ENCODE peak calls at places on chromosomes 13 and 19, in six cellular contexts. One of them, this sample, is unnamed.

GRCh38 chr13:73259061-73259908 is 200.5 kb downstream of the KLF5 start:
- DNase-seq in thoracic aorta: no peak
- DNase-seq in tibial artery: no peak
- DNase-seq in CD4-positive, alpha-beta T cell: no peak
- DNase-seq in heart left ventricle: no peak
- DNase-seq in T-helper 17 cell: no peak
- DNase-seq in this sample: no peak

GRCh38 chr13:111857846-111858560 is 208.9 kb upstream of the SOX1 start:
- DNase-seq in thoracic aorta: no peak
- DNase-seq in tibial artery: no peak
- DNase-seq in CD4-positive, alpha-beta T cell: no peak
- DNase-seq in heart left ventricle: no peak
- DNase-seq in T-helper 17 cell: no peak
- DNase-seq in this sample: no peak

GRCh38 chr13:23750383-23751121 is 138.6 kb downstream of the MIPEP start:
- DNase-seq in thoracic aorta: no peak
- DNase-seq in tibial artery: no peak
- DNase-seq in CD4-positive, alpha-beta T cell: no peak
- DNase-seq in heart left ventricle: no peak
- DNase-seq in T-helper 17 cell: no peak
- DNase-seq in this sample: no peak

GRCh38 chr19:9913237-9914000 is 22.9 kb downstream of the OLFM2 start:
- DNase-seq in thoracic aorta: no peak
- DNase-seq in tibial artery: no peak
- DNase-seq in CD4-positive, alpha-beta T cell: no peak
- DNase-seq in heart left ventricle: no peak
- DNase-seq in T-helper 17 cell: no peak
- DNase-seq in this sample: no peak

GRCh38 chr13:31046711-31047279 is 114.3 kb downstream of the TEX26 start:
- DNase-seq in thoracic aorta: no peak
- DNase-seq in tibial artery: no peak
- DNase-seq in CD4-positive, alpha-beta T cell: no peak
- DNase-seq in heart left ventricle: peak; percentile 11
- DNase-seq in T-helper 17 cell: no peak
- DNase-seq in this sample: peak; percentile 64

GRCh38 chr13:53520132-53520531 is 491.5 kb downstream of the OLFM4 start:
- DNase-seq in thoracic aorta: no peak
- DNase-seq in tibial artery: no peak
- DNase-seq in CD4-positive, alpha-beta T cell: no peak
- DNase-seq in heart left ventricle: no peak
- DNase-seq in T-helper 17 cell: no peak
- DNase-seq in this sample: no peak

GRCh38 chr13:37139356-37139755 is 33.9 kb upstream of the CSNK1A1L start:
- DNase-seq in thoracic aorta: no peak
- DNase-seq in tibial artery: no peak
- DNase-seq in CD4-positive, alpha-beta T cell: no peak
- DNase-seq in heart left ventricle: no peak
- DNase-seq in T-helper 17 cell: no peak
- DNase-seq in this sample: no peak

GRCh38 chr19:42555801-42556200 is 27.5 kb upstream of the CEACAM1 start:
- DNase-seq in thoracic aorta: no peak
- DNase-seq in tibial artery: no peak
- DNase-seq in CD4-positive, alpha-beta T cell: no peak
- DNase-seq in heart left ventricle: no peak
- DNase-seq in T-helper 17 cell: no peak
- DNase-seq in this sample: no peak

GRCh38 chr13:73200432-73200831 is 141.6 kb downstream of the KLF5 start:
- DNase-seq in thoracic aorta: no peak
- DNase-seq in tibial artery: no peak
- DNase-seq in CD4-positive, alpha-beta T cell: no peak
- DNase-seq in heart left ventricle: no peak
- DNase-seq in T-helper 17 cell: no peak
- DNase-seq in this sample: no peak

GRCh38 chr13:42747399-42747873 is 33.9 kb upstream of the FAM216B start:
- DNase-seq in thoracic aorta: no peak
- DNase-seq in tibial artery: no peak
- DNase-seq in CD4-positive, alpha-beta T cell: no peak
- DNase-seq in heart left ventricle: no peak
- DNase-seq in T-helper 17 cell: no peak
- DNase-seq in this sample: peak; percentile 48

GRCh38 chr19:18789883-18790565 is 1.1 kb downstream of the COMP start:
- DNase-seq in thoracic aorta: no peak
- DNase-seq in tibial artery: peak; percentile 81
- DNase-seq in CD4-positive, alpha-beta T cell: peak; percentile 18
- DNase-seq in heart left ventricle: no peak
- DNase-seq in T-helper 17 cell: no peak
- DNase-seq in this sample: peak; percentile 24

GRCh38 chr13:55439450-55439849 is 1701.3 kb upstream of the PRR20A start:
- DNase-seq in thoracic aorta: no peak
- DNase-seq in tibial artery: no peak
- DNase-seq in CD4-positive, alpha-beta T cell: no peak
- DNase-seq in heart left ventricle: no peak
- DNase-seq in T-helper 17 cell: no peak
- DNase-seq in this sample: no peak

GRCh38 chr19:42469311-42470239 is 26.8 kb upstream of the CXCL17 start:
- DNase-seq in thoracic aorta: no peak
- DNase-seq in tibial artery: no peak
- DNase-seq in CD4-positive, alpha-beta T cell: no peak
- DNase-seq in heart left ventricle: no peak
- DNase-seq in T-helper 17 cell: no peak
- DNase-seq in this sample: no peak

GRCh38 chr13:36880961-36881360 is 39.1 kb downstream of the SMAD9 start:
- DNase-seq in thoracic aorta: no peak
- DNase-seq in tibial artery: no peak
- DNase-seq in CD4-positive, alpha-beta T cell: no peak
- DNase-seq in heart left ventricle: no peak
- DNase-seq in T-helper 17 cell: no peak
- DNase-seq in this sample: no peak

GRCh38 chr13:34013061-34013460 is 195.1 kb downstream of the RFC3 start:
- DNase-seq in thoracic aorta: no peak
- DNase-seq in tibial artery: no peak
- DNase-seq in CD4-positive, alpha-beta T cell: no peak
- DNase-seq in heart left ventricle: no peak
- DNase-seq in T-helper 17 cell: no peak
- DNase-seq in this sample: no peak

GRCh38 chr19:33794578-33795369 is 1.9 kb upstream of the KCTD15 start:
- DNase-seq in thoracic aorta: no peak
- DNase-seq in tibial artery: no peak
- DNase-seq in CD4-positive, alpha-beta T cell: no peak
- DNase-seq in heart left ventricle: no peak
- DNase-seq in T-helper 17 cell: no peak
- DNase-seq in this sample: no peak

GRCh38 chr13:40480012-40480914 is 186.2 kb downstream of the FOXO1 start:
- DNase-seq in thoracic aorta: no peak
- DNase-seq in tibial artery: no peak
- DNase-seq in CD4-positive, alpha-beta T cell: no peak
- DNase-seq in heart left ventricle: no peak
- DNase-seq in T-helper 17 cell: no peak
- DNase-seq in this sample: no peak

GRCh38 chr19:6590458-6591319 is at the start of gene CD70:
- DNase-seq in thoracic aorta: no peak
- DNase-seq in tibial artery: no peak
- DNase-seq in CD4-positive, alpha-beta T cell: no peak
- DNase-seq in heart left ventricle: no peak
- DNase-seq in T-helper 17 cell: peak; percentile 38
- DNase-seq in this sample: peak; percentile 50

GRCh38 chr13:83853771-83854170 is 28.5 kb downstream of the SLITRK1 start:
- DNase-seq in thoracic aorta: no peak
- DNase-seq in tibial artery: no peak
- DNase-seq in CD4-positive, alpha-beta T cell: no peak
- DNase-seq in heart left ventricle: no peak
- DNase-seq in T-helper 17 cell: no peak
- DNase-seq in this sample: no peak

GRCh38 chr19:14479985-14480694 is 5.0 kb upstream of the PTGER1 start:
- DNase-seq in thoracic aorta: no peak
- DNase-seq in tibial artery: no peak
- DNase-seq in CD4-positive, alpha-beta T cell: peak; percentile 60
- DNase-seq in heart left ventricle: no peak
- DNase-seq in T-helper 17 cell: peak; percentile 51
- DNase-seq in this sample: peak; percentile 79

GRCh38 chr19:42203700-42204099 is 13.8 kb downstream of the DEDD2 start:
- DNase-seq in thoracic aorta: no peak
- DNase-seq in tibial artery: no peak
- DNase-seq in CD4-positive, alpha-beta T cell: no peak
- DNase-seq in heart left ventricle: no peak
- DNase-seq in T-helper 17 cell: no peak
- DNase-seq in this sample: no peak

GRCh38 chr19:17450264-17451075 is 2.0 kb upstream of the TMEM221 start:
- DNase-seq in thoracic aorta: no peak
- DNase-seq in tibial artery: no peak
- DNase-seq in CD4-positive, alpha-beta T cell: no peak
- DNase-seq in heart left ventricle: no peak
- DNase-seq in T-helper 17 cell: no peak
- DNase-seq in this sample: no peak

GRCh38 chr13:61423879-61424278 is 8.2 kb upstream of the PCDH20 start:
- DNase-seq in thoracic aorta: no peak
- DNase-seq in tibial artery: no peak
- DNase-seq in CD4-positive, alpha-beta T cell: no peak
- DNase-seq in heart left ventricle: no peak
- DNase-seq in T-helper 17 cell: no peak
- DNase-seq in this sample: no peak

GRCh38 chr13:43005460-43006236 is 13.6 kb upstream of the EPSTI1 start:
- DNase-seq in thoracic aorta: no peak
- DNase-seq in tibial artery: no peak
- DNase-seq in CD4-positive, alpha-beta T cell: no peak
- DNase-seq in heart left ventricle: no peak
- DNase-seq in T-helper 17 cell: no peak
- DNase-seq in this sample: no peak

GRCh38 chr13:112793545-112794445 is 104.0 kb downstream of the ATP11A start:
- DNase-seq in thoracic aorta: no peak
- DNase-seq in tibial artery: no peak
- DNase-seq in CD4-positive, alpha-beta T cell: no peak
- DNase-seq in heart left ventricle: no peak
- DNase-seq in T-helper 17 cell: no peak
- DNase-seq in this sample: peak; percentile 41

GRCh38 chr13:34459856-34460255 is 482.2 kb upstream of the NBEA start:
- DNase-seq in thoracic aorta: no peak
- DNase-seq in tibial artery: no peak
- DNase-seq in CD4-positive, alpha-beta T cell: no peak
- DNase-seq in heart left ventricle: no peak
- DNase-seq in T-helper 17 cell: no peak
- DNase-seq in this sample: no peak

DNA sequence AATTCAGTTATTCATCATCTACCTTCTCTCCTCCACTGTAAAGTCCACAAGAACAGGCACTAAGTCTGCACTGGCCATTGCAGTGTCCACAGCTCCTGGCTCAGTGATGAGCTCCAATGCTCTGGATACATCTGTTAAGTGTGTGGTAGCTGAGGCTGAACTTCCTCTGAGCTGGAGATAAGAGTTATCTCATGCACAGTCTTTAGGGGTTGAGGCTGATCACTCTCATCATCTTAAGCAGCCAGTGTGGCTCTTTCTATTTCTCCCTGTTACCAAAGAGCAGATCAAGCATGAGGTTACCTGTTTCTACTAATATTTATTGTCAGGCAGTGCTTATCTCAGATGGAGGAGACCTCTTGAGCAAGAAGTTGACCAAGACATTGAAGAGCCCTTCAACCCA is 6.6 kb upstream of the OR10H2 start:
- DNase-seq in thoracic aorta: no peak
- DNase-seq in tibial artery: no peak
- DNase-seq in CD4-positive, alpha-beta T cell: no peak
- DNase-seq in heart left ventricle: no peak
- DNase-seq in T-helper 17 cell: no peak
- DNase-seq in this sample: no peak
- H3K9me3 ChIP-seq in thoracic aorta: no peaks in the 10 kb centered on the region
- H3K9me3 ChIP-seq in tibial artery: no peaks in the 10 kb centered on the region
- H3K9me3 ChIP-seq in CD4-positive, alpha-beta T cell: no peaks in the 10 kb centered on the region
- H3K9me3 ChIP-seq in heart left ventricle: no peaks in the 10 kb centered on the region
- H3K9me3 ChIP-seq in T-helper 17 cell: no peaks in the 10 kb centered on the region
- H3K9me3 ChIP-seq in this sample: no peaks in the 10 kb centered on the region

GRCh38 chr19:44430956-44431355 is 17.3 kb downstream of the ZNF229 start:
- DNase-seq in thoracic aorta: no peak
- DNase-seq in tibial artery: no peak
- DNase-seq in CD4-positive, alpha-beta T cell: no peak
- DNase-seq in heart left ventricle: no peak
- DNase-seq in T-helper 17 cell: no peak
- DNase-seq in this sample: no peak
- H3K9me3 ChIP-seq in thoracic aorta: peaks cover 89% of the 10 kb centered on the region
- H3K9me3 ChIP-seq in tibial artery: peaks cover 20% of the 10 kb centered on the region
- H3K9me3 ChIP-seq in CD4-positive, alpha-beta T cell: peaks cover 90% of the 10 kb centered on the region
- H3K9me3 ChIP-seq in heart left ventricle: peaks cover 7% of the 10 kb centered on the region
- H3K9me3 ChIP-seq in T-helper 17 cell: peaks cover 10% of the 10 kb centered on the region
- H3K9me3 ChIP-seq in this sample: peaks cover 12% of the 10 kb centered on the region

DNA sequence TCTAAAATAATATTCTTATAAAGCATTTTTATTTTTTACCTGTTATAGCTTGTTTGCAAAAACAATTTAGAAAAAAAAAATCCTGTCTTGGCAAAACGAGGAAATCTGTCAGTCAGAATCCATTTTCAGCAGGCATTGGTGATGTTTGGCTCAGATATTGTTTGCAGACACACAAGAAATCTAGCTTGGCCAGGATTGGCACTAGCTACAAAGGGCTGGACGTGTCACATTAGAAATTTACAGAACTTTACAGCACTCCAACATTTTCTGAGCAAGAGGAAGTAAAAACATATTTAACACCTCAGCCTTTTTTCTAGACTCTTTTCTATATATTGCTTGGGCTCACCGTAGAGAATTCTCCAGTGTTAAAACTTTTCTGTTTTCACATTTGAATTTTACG is 9.9 kb downstream of the ZNF91 start:
- DNase-seq in thoracic aorta: no peak
- DNase-seq in tibial artery: no peak
- DNase-seq in CD4-positive, alpha-beta T cell: no peak
- DNase-seq in heart left ventricle: no peak
- DNase-seq in T-helper 17 cell: no peak
- DNase-seq in this sample: no peak
- H3K9me3 ChIP-seq in thoracic aorta: peaks cover 48% of the 10 kb centered on the region
- H3K9me3 ChIP-seq in tibial artery: no peaks in the 10 kb centered on the region
- H3K9me3 ChIP-seq in CD4-positive, alpha-beta T cell: peaks cover 75% of the 10 kb centered on the region
- H3K9me3 ChIP-seq in heart left ventricle: no peaks in the 10 kb centered on the region
- H3K9me3 ChIP-seq in T-helper 17 cell: peaks cover 27% of the 10 kb centered on the region
- H3K9me3 ChIP-seq in this sample: peaks cover 41% of the 10 kb centered on the region

DNA sequence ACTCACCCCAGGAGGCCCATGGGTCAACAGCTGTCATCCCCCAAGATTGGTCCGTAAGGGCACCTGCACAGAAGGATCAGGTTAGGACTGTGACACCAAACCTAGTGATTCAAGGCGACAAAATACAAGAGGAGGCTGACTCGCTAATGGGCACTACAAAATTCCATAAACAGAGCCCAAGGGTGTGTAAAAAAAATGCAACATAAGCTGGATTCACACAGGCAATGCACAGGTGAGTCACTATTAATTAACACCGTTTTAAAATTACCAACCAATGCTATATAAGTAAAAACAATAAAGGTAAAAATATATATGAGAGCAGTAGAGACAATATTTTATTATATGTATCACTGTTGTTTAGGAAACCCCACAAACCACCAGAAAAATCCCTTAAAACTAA is 1.9 kb downstream of the ZNF606 start:
- DNase-seq in thoracic aorta: no peak
- DNase-seq in tibial artery: no peak
- DNase-seq in CD4-positive, alpha-beta T cell: no peak
- DNase-seq in heart left ventricle: no peak
- DNase-seq in T-helper 17 cell: no peak
- DNase-seq in this sample: no peak
- H3K9me3 ChIP-seq in thoracic aorta: peaks cover 41% of the 10 kb centered on the region
- H3K9me3 ChIP-seq in tibial artery: no peaks in the 10 kb centered on the region
- H3K9me3 ChIP-seq in CD4-positive, alpha-beta T cell: peaks cover 35% of the 10 kb centered on the region
- H3K9me3 ChIP-seq in heart left ventricle: peaks cover 3% of the 10 kb centered on the region
- H3K9me3 ChIP-seq in T-helper 17 cell: peaks cover 22% of the 10 kb centered on the region
- H3K9me3 ChIP-seq in this sample: no peaks in the 10 kb centered on the region

GRCh38 chr19:4889034-4889825 is 13.5 kb downstream of the ARRDC5 start:
- DNase-seq in thoracic aorta: no peak
- DNase-seq in tibial artery: no peak
- DNase-seq in CD4-positive, alpha-beta T cell: no peak
- DNase-seq in heart left ventricle: no peak
- DNase-seq in T-helper 17 cell: no peak
- DNase-seq in this sample: no peak
- H3K9me3 ChIP-seq in thoracic aorta: no peaks in the 10 kb centered on the region
- H3K9me3 ChIP-seq in tibial artery: no peaks in the 10 kb centered on the region
- H3K9me3 ChIP-seq in CD4-positive, alpha-beta T cell: no peaks in the 10 kb centered on the region
- H3K9me3 ChIP-seq in heart left ventricle: no peaks in the 10 kb centered on the region
- H3K9me3 ChIP-seq in T-helper 17 cell: no peaks in the 10 kb centered on the region
- H3K9me3 ChIP-seq in this sample: no peaks in the 10 kb centered on the region

This sample was measured in Peyer's patch.